ENCODE peak calls at places on chromosomes 1 and 21, in nine cellular contexts. J is psoas muscle, I is GM23338, O is RWPE2, D is astrocyte, K is pancreas, U is hepatocyte, F is esophagus squamous epithelium, T is breast epithelium. M is an unnamed sample.

GRCh38 chr1:168261390-168261789 is 19.3 kb upstream of the TBX19 start:
- DNase-seq in K (no peak), T (no peak), F (no peak), D (peak; percentile 78), J (no peak), I (no peak), O (no peak), U (no peak), M (no peak)

GRCh38 chr1:90198616-90199015 is 203.7 kb downstream of the ZNF326 start:
- DNase-seq in F (no peak), T (no peak), U (no peak), J (no peak), O (no peak), I (no peak), K (no peak), D (no peak), M (no peak)

GRCh38 chr1:66300280-66300973 is 233.5 kb upstream of the SGIP1 start:
- DNase-seq in U (no peak), F (no peak), K (no peak), J (peak; percentile 66), O (no peak), T (no peak), I (no peak), D (no peak), M (no peak)

GRCh38 chr1:117534995-117535467 is 70.8 kb upstream of the TENT5C start:
- DNase-seq in D (peak; percentile 47), F (no peak), K (no peak), T (no peak), J (no peak), I (peak; percentile 92), O (no peak), U (peak; percentile 87), M (peak; percentile 45)

GRCh38 chr1:174535207-174535606 is 87.4 kb downstream of the GPR52 start:
- DNase-seq in K (no peak), J (no peak), O (no peak), I (no peak), U (no peak), T (no peak), F (no peak), D (peak; percentile 60), M (no peak)

GRCh38 chr1:213003281-213003680 is 12.4 kb downstream of the ANGEL2 start:
- DNase-seq in D (no peak), O (no peak), U (no peak), K (no peak), J (no peak), F (no peak), T (no peak), I (no peak), M (no peak)

GRCh38 chr1:75092141-75092540 is 42.0 kb upstream of the LHX8 start:
- DNase-seq in I (peak; percentile 78), T (no peak), U (no peak), O (peak; percentile 81), K (no peak), J (no peak), F (no peak), D (no peak), M (no peak)

GRCh38 chr21:45403133-45403824 is 1.7 kb upstream of the COL18A1 start:
- DNase-seq in K (peak; percentile 34), T (no peak), J (peak; percentile 39), O (peak; percentile 85), D (no peak), I (no peak), U (no peak), F (no peak), M (no peak)

GRCh38 chr1:232669981-232670763 is 40.2 kb upstream of the SIPA1L2 start:
- DNase-seq in U (no peak), I (no peak), F (no peak), D (peak; percentile 84), K (no peak), T (no peak), J (no peak), O (no peak), M (no peak)

GRCh38 chr21:31735518-31735992 is 3.6 kb upstream of the SCAF4 start:
- DNase-seq in O (no peak), I (no peak), D (no peak), J (no peak), T (no peak), U (no peak), K (no peak), F (no peak), M (no peak)

GRCh38 chr1:147509786-147510360 is 31.4 kb upstream of the BCL9 start:
- DNase-seq in O (no peak), U (no peak), T (no peak), K (no peak), F (no peak), I (no peak), J (no peak), D (no peak), M (peak; percentile 80)

GRCh38 chr1:20058531-20058930 is 11.5 kb upstream of the PLA2G5 start:
- DNase-seq in F (no peak), K (no peak), J (no peak), U (no peak), T (no peak), D (peak; percentile 94), I (no peak), O (no peak), M (no peak)

GRCh38 chr1:205335692-205336091 is 14.1 kb upstream of the NUAK2 start:
- DNase-seq in I (peak; percentile 94), D (peak; percentile 37), K (peak; percentile 94), O (no peak), U (peak; percentile 92), F (no peak), T (peak; percentile 60), J (peak; percentile 86), M (peak; percentile 91)

GRCh38 chr1:44380666-44381177 is 24.3 kb upstream of the RNF220 start:
- DNase-seq in F (no peak), J (no peak), U (no peak), D (no peak), T (no peak), I (no peak), K (no peak), O (no peak), M (no peak)

GRCh38 chr1:63323866-63324778 is 1.8 kb downstream of the FOXD3 start:
- DNase-seq in F (no peak), O (no peak), J (no peak), T (no peak), I (peak; percentile 65), D (no peak), K (peak; percentile 60), U (peak; percentile 12), M (no peak)

GRCh38 chr1:193754732-193755427 is 568.5 kb upstream of the B3GALT2 start:
- DNase-seq in D (no peak), T (no peak), K (no peak), O (no peak), U (no peak), I (peak; percentile 47), J (no peak), F (no peak), M (no peak)

GRCh38 chr1:150262388-150263320 is 5.1 kb downstream of the CA14 start:
- DNase-seq in J (no peak), T (no peak), I (no peak), K (no peak), F (no peak), O (no peak), U (no peak), D (no peak), M (no peak)

GRCh38 chr1:119768778-119769177 is at the start of gene HMGCS2:
- DNase-seq in F (no peak), K (no peak), O (no peak), D (no peak), I (no peak), T (no peak), J (no peak), U (peak; percentile 70), M (no peak)

GRCh38 chr21:20999567-21000169 is 1.5 kb downstream of the NCAM2 start:
- DNase-seq in J (no peak), I (peak; percentile 72), F (no peak), O (no peak), T (no peak), D (peak; percentile 17), U (peak; percentile 58), K (no peak), M (peak; percentile 54)

GRCh38 chr1:18955442-18956188 is 861 bp downstream of the IFFO2 start:
- DNase-seq in I (peak; percentile 84), D (no peak), T (no peak), O (peak; percentile 57), K (peak; percentile 87), U (peak; percentile 70), F (no peak), J (peak; percentile 74), M (peak; percentile 30)

DNA sequence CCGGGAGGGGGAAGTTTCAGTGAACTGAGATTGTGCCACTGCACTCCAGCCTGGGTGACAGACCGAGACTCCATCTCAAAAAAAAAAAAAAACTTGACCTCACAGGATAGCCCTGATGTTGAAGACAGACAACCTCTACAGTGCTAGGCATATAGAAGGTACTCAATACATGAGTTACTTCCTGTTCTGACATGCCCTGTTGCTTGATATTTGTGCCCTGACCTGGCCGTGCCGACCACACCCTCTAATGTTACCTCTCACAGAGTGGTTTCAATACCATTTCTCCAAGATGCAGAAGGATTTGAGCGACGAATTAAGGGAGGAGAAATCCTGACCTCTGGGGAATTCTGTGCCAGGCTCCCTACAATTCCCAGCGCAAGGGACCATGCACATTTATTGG is 5.2 kb downstream of the PTAFR start:
- DNase-seq in F (no peak), T (no peak), U (no peak), D (no peak), K (no peak), O (no peak), I (no peak), J (no peak), M (no peak)
- H3K4me1 ChIP-seq in F (peaks cover 20% of the 10 kb centered on the region), T (no peaks in the 10 kb centered on the region), U (peaks cover 10% of the 10 kb centered on the region), D (no peaks in the 10 kb centered on the region), K (peaks cover 9% of the 10 kb centered on the region), O (peaks cover 12% of the 10 kb centered on the region), I (no peaks in the 10 kb centered on the region), J (no peaks in the 10 kb centered on the region), M (no peaks in the 10 kb centered on the region)

GRCh38 chr1:109341944-109342925 is 35.4 kb upstream of the MYBPHL start:
- DNase-seq in D (no peak), F (no peak), T (no peak), I (no peak), U (no peak), K (no peak), J (no peak), O (no peak), M (no peak)
- TF ChIP-seq CTCF in D (no peak), F (no peak), T (no peak), I (no peak), U (no peak), K (no peak), J (no peak), O (no peak), M (no peak)

GRCh38 chr1:151838491-151839412 is 868 bp downstream of the C2CD4D start:
- DNase-seq in D (no peak), J (no peak), F (no peak), O (no peak), T (no peak), I (peak; percentile 76), K (no peak), U (peak; percentile 46), M (no peak)
- H3K4me3 ChIP-seq in D (peak overlapping the region; percentile 40), J (peak overlapping the region; percentile 70), F (peak overlapping the region; percentile 32), O (no peak overlapping the region), T (peak overlapping the region; percentile 49), I (peak overlapping the region; percentile 84), K (peak overlapping the region; percentile 43), U (peak overlapping the region; percentile 5), M (no peak overlapping the region)

DNA sequence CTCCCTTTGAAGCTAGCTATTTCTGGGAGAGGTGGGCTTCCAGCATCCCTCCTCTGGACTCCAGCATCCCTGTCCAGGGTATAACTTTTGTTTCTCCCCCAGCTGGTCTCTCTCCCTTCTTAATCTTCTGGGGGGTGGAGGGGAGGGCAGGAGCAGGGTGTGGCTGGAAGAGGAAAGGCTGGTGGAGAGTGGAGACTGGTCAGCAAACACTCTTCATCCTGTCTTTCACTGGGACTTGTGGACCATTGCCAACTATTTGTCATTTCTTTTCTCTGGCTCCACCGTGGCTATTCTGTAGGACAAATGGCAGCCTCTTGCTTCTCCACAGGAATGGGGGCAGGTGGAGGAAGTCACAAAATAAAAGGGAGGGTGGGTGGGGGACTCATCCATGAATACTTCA is 19.8 kb upstream of the NCF2 start:
- DNase-seq in K (no peak), T (no peak), D (no peak), U (no peak), F (no peak), I (no peak), O (no peak), J (no peak), M (no peak)
- H3K4me1 ChIP-seq in K (no peaks in the 10 kb centered on the region), T (no peaks in the 10 kb centered on the region), D (peaks cover 24% of the 10 kb centered on the region), U (no peaks in the 10 kb centered on the region), F (no peaks in the 10 kb centered on the region), I (no peaks in the 10 kb centered on the region), O (peaks cover 34% of the 10 kb centered on the region), J (no peaks in the 10 kb centered on the region), M (no peaks in the 10 kb centered on the region)

M was measured in BE2C.